ENCODE peak calls at places on chromosome 14, in six cellular contexts. C is aorta, H is NCI-H2081, S is T47D, O is NCI-H1092, E is retina. D is an unnamed sample.

GRCh38 chr14:96634896-96635295 is 132.7 kb downstream of the PAPOLA start:
- DNase-seq in C (no peak), E (no peak), H (no peak), O (no peak), S (no peak), D (no peak)

GRCh38 chr14:104115691-104116543 is 22.5 kb upstream of the KIF26A start:
- DNase-seq in H (no peak), C (peak), O (no peak), S (peak), E (no peak), D (peak)

GRCh38 chr14:55240526-55241178 is 30.6 kb upstream of the FBXO34 start:
- DNase-seq in S (no peak), O (no peak), C (no peak), H (no peak), E (peak), D (no peak)

GRCh38 chr14:91369628-91370445 is 47.8 kb downstream of the CCDC88C start:
- DNase-seq in O (peak), E (no peak), S (peak), C (no peak), H (peak), D (no peak)

GRCh38 chr14:105487986-105488777 is 1.5 kb downstream of the CRIP1 start:
- DNase-seq in O (no peak), C (no peak), S (peak), H (no peak), E (no peak), D (peak)

GRCh38 chr14:105196228-105196960 is 15.3 kb upstream of the NUDT14 start:
- DNase-seq in C (no peak), E (peak), S (no peak), H (no peak), O (no peak), D (no peak)

GRCh38 chr14:64387232-64387737 is 868 bp upstream of the MTHFD1 start:
- DNase-seq in H (peak), O (no peak), C (no peak), E (peak), S (peak), D (no peak)

GRCh38 chr14:52124791-52125661 is 56.2 kb upstream of the NID2 start:
- DNase-seq in O (no peak), C (no peak), S (no peak), H (no peak), E (no peak), D (no peak)

GRCh38 chr14:93629636-93630035 is 158.6 kb downstream of the PRIMA1 start:
- DNase-seq in E (no peak), S (no peak), C (no peak), H (no peak), O (no peak), D (no peak)

GRCh38 chr14:68292467-68293334 is 473.1 kb downstream of the RAD51B start:
- DNase-seq in O (no peak), C (no peak), E (no peak), S (no peak), H (no peak), D (peak)

GRCh38 chr14:106210650-106211049 is 684.3 kb downstream of the TMEM121 start:
- DNase-seq in C (no peak), O (no peak), H (no peak), E (no peak), S (peak), D (no peak)

GRCh38 chr14:72863216-72864006 is 30.5 kb downstream of the DPF3 start:
- DNase-seq in E (no peak), O (no peak), C (no peak), S (no peak), H (no peak), D (no peak)

GRCh38 chr14:72404998-72405397 is 472.8 kb downstream of the RGS6 start:
- DNase-seq in H (no peak), S (no peak), C (no peak), E (peak), O (no peak), D (no peak)

GRCh38 chr14:33692762-33693161 is 258.1 kb downstream of the EGLN3 start:
- DNase-seq in E (no peak), C (no peak), H (no peak), S (no peak), O (no peak), D (no peak)

GRCh38 chr14:99800781-99801180 is 7.6 kb downstream of the EML1 start:
- DNase-seq in H (no peak), C (no peak), O (no peak), E (no peak), S (no peak), D (no peak)

GRCh38 chr14:95440951-95441350 is 75.5 kb downstream of the SYNE3 start:
- DNase-seq in C (no peak), O (no peak), H (no peak), E (no peak), S (peak), D (no peak)

GRCh38 chr14:78172428-78172827 is 2.3 kb downstream of the NRXN3 start:
- DNase-seq in E (no peak), C (no peak), S (no peak), H (no peak), O (no peak), D (no peak)

GRCh38 chr14:57066887-57067513 is 201.7 kb downstream of the EXOC5 start:
- DNase-seq in H (peak), O (peak), S (peak), E (peak), C (no peak), D (peak)

GRCh38 chr14:95110178-95110577 is 47.2 kb downstream of the DICER1 start:
- DNase-seq in H (no peak), C (no peak), S (no peak), O (no peak), E (no peak), D (no peak)

GRCh38 chr14:32509632-32510187 is 180.6 kb downstream of the AKAP6 start:
- DNase-seq in S (peak), C (peak), O (no peak), E (no peak), H (no peak), D (peak)

GRCh38 chr14:50928002-50928635 is 16.2 kb downstream of the PYGL start:
- DNase-seq in S (no peak), C (no peak), E (no peak), H (no peak), O (no peak), D (no peak)

GRCh38 chr14:81127785-81128184 is 93.0 kb downstream of the GTF2A1 start:
- DNase-seq in S (no peak), E (no peak), O (no peak), H (no peak), C (no peak), D (no peak)

GRCh38 chr14:34693228-34693939 is 21.0 kb downstream of the CFL2 start:
- DNase-seq in O (no peak), S (peak), C (no peak), E (no peak), H (no peak), D (peak)

GRCh38 chr14:77804592-77804991 is 4.7 kb downstream of the ADCK1 start:
- DNase-seq in O (no peak), E (no peak), H (no peak), C (peak), S (peak), D (peak)

GRCh38 chr14:38339704-38340103 is 83.8 kb upstream of the CLEC14A start:
- DNase-seq in O (no peak), E (no peak), S (no peak), H (no peak), C (no peak), D (no peak)

GRCh38 chr14:35140718-35141581 is 18.6 kb downstream of the PRORP start:
- DNase-seq in H (peak), C (no peak), O (no peak), S (peak), E (no peak), D (no peak)

GRCh38 chr14:76117789-76118188 is 33.9 kb upstream of the GPATCH2L start:
- DNase-seq in O (peak), H (peak), C (no peak), S (no peak), E (peak), D (no peak)

GRCh38 chr14:67269338-67270060 is 28.3 kb downstream of the PALS1 start:
- DNase-seq in S (no peak), O (no peak), H (no peak), C (no peak), E (peak), D (no peak)

GRCh38 chr14:86420131-86420530 is 890.2 kb downstream of the FLRT2 start:
- DNase-seq in E (no peak), S (no peak), C (no peak), O (no peak), H (no peak), D (no peak)

GRCh38 chr14:90419200-90419599 is 22.4 kb downstream of the CALM1 start:
- DNase-seq in C (peak), E (no peak), H (peak), S (no peak), O (no peak), D (peak)

GRCh38 chr14:36502558-36503508 is 17.2 kb downstream of the NKX2-1 start:
- DNase-seq in C (no peak), O (peak), S (no peak), H (peak), E (no peak), D (no peak)

GRCh38 chr14:50311337-50311973 is 574 bp downstream of the L2HGDH start:
- DNase-seq in C (no peak), S (no peak), H (peak), O (no peak), E (no peak), D (no peak)

GRCh38 chr14:48546996-48547395 is 871.6 kb upstream of the MDGA2 start:
- DNase-seq in H (no peak), E (no peak), C (no peak), O (no peak), S (no peak), D (no peak)

D was measured in transverse colon.